ENCODE peak calls at places on chromosomes 16 and 17, in ten cellular contexts. H is iPS-NIHi11; X is fibroblast of the aortic adventitia; Q is NCI-H1105; E is fibroblast of pulmonary artery; W is GM19239; B is lower leg skin; U is fibroblast of lung; J is effector memory CD8-positive, alpha-beta T cell; A is cardiac muscle cell. T is an unnamed sample.

GRCh38 chr16:81220369-81220768 is 18.1 kb upstream of the BCO1 start:
- DNase-seq in H (no peak), X (no peak), Q (no peak), E (no peak), W (no peak), B (no peak), U (no peak), J (no peak), A (no peak), T (no peak)

GRCh38 chr17:75418523-75419050 is 13.1 kb upstream of the GRB2 start:
- DNase-seq in H (no peak), X (no peak), Q (no peak), E (no peak), W (no peak), B (no peak), U (no peak), J (no peak), A (no peak), T (no peak)

GRCh38 chr17:55432358-55433028 is 10.9 kb upstream of the MMD start:
- DNase-seq in H (no peak), X (peak), Q (no peak), E (no peak), W (no peak), B (no peak), U (no peak), J (no peak), A (no peak), T (no peak)

GRCh38 chr16:26863971-26864370 is 202.8 kb upstream of the C16orf82 start:
- DNase-seq in H (no peak), X (no peak), Q (no peak), E (no peak), W (no peak), B (no peak), U (peak), J (no peak), A (no peak), T (no peak)

GRCh38 chr17:71757956-71758355 is 362.9 kb upstream of the SOX9 start:
- DNase-seq in H (no peak), X (no peak), Q (no peak), E (no peak), W (no peak), B (no peak), U (no peak), J (no peak), A (no peak), T (no peak)

GRCh38 chr16:78278047-78278446 is 178.6 kb downstream of the WWOX start:
- DNase-seq in H (no peak), X (no peak), Q (no peak), E (no peak), W (no peak), B (no peak), U (no peak), J (no peak), A (no peak), T (no peak)

GRCh38 chr17:63840591-63841349 is 1.7 kb downstream of the SMARCD2 start:
- DNase-seq in H (no peak), X (peak), Q (no peak), E (peak), W (no peak), B (no peak), U (peak), J (no peak), A (no peak), T (no peak)

GRCh38 chr16:9070295-9070694 is 21.1 kb upstream of the HAPSTR1 start:
- DNase-seq in H (no peak), X (no peak), Q (no peak), E (no peak), W (no peak), B (no peak), U (no peak), J (no peak), A (no peak), T (no peak)

GRCh38 chr16:892536-893255 is 78.1 kb downstream of the LMF1 start:
- DNase-seq in H (peak), X (no peak), Q (no peak), E (no peak), W (no peak), B (no peak), U (no peak), J (no peak), A (peak), T (peak)

GRCh38 chr16:82329504-82330192 is 159.6 kb upstream of the MPHOSPH6 start:
- DNase-seq in H (peak), X (no peak), Q (peak), E (no peak), W (no peak), B (no peak), U (no peak), J (no peak), A (no peak), T (no peak)

GRCh38 chr17:4389079-4389478 is 22.6 kb upstream of the UBE2G1 start:
- DNase-seq in H (peak), X (no peak), Q (no peak), E (no peak), W (no peak), B (no peak), U (no peak), J (no peak), A (no peak), T (no peak)

GRCh38 chr17:49266233-49266632 is 35.6 kb upstream of the PHOSPHO1 start:
- DNase-seq in H (no peak), X (no peak), Q (no peak), E (no peak), W (no peak), B (no peak), U (no peak), J (no peak), A (no peak), T (no peak)

GRCh38 chr16:11354733-11355574 is 9.7 kb downstream of the RMI2 start:
- DNase-seq in H (no peak), X (peak), Q (no peak), E (no peak), W (peak), B (no peak), U (peak), J (peak), A (no peak), T (no peak)

GRCh38 chr17:58764373-58764772 is 8.7 kb downstream of the PPM1E start:
- DNase-seq in H (no peak), X (no peak), Q (no peak), E (no peak), W (no peak), B (no peak), U (no peak), J (no peak), A (no peak), T (no peak)

GRCh38 chr17:33322063-33322462 is 29.0 kb upstream of the ASIC2 start:
- DNase-seq in H (no peak), X (no peak), Q (no peak), E (no peak), W (no peak), B (no peak), U (no peak), J (no peak), A (no peak), T (no peak)

GRCh38 chr16:1645914-1646525 is 32.1 kb upstream of the JPT2 start:
- DNase-seq in H (no peak), X (no peak), Q (no peak), E (no peak), W (no peak), B (no peak), U (peak), J (no peak), A (no peak), T (no peak)

GRCh38 chr16:11105038-11105903 is 150.7 kb downstream of the SOCS1 start:
- DNase-seq in H (no peak), X (peak), Q (no peak), E (peak), W (peak), B (no peak), U (peak), J (no peak), A (no peak), T (peak)

GRCh38 chr17:885971-886571 is 93.5 kb downstream of the NXN start:
- DNase-seq in H (no peak), X (peak), Q (no peak), E (no peak), W (no peak), B (peak), U (peak), J (no peak), A (no peak), T (no peak)

GRCh38 chr17:61492759-61493526 is 40.7 kb downstream of the TBX4 start:
- DNase-seq in H (no peak), X (peak), Q (no peak), E (peak), W (no peak), B (no peak), U (no peak), J (no peak), A (no peak), T (no peak)

GRCh38 chr16:728890-729744 is 2.2 kb downstream of the HAGHL start:
- DNase-seq in H (no peak), X (no peak), Q (no peak), E (no peak), W (no peak), B (no peak), U (no peak), J (no peak), A (no peak), T (no peak)

GRCh38 chr16:86395477-86395876 is 114.8 kb upstream of the FOXF1 start:
- DNase-seq in H (no peak), X (no peak), Q (no peak), E (no peak), W (no peak), B (no peak), U (no peak), J (no peak), A (no peak), T (no peak)

GRCh38 chr17:18224428-18225120 is 861 bp upstream of the LLGL1 start:
- DNase-seq in H (peak), X (peak), Q (no peak), E (peak), W (no peak), B (no peak), U (peak), J (no peak), A (peak), T (no peak)

GRCh38 chr17:66255112-66255511 is 25.9 kb upstream of the APOH start:
- DNase-seq in H (peak), X (peak), Q (peak), E (peak), W (no peak), B (no peak), U (peak), J (peak), A (peak), T (peak)